ENCODE peak calls at places on chromosomes 13 and 19, in eight cellular contexts. J, B, U, S, V, Z, F and K are unnamed samples.

GRCh38 chr19:9565900-9566705 is 18.2 kb downstream of the ZNF121 start:
- DNase-seq in J (peak), B (no peak), U (peak), S (peak), V (no peak), Z (peak), F (no peak), K (no peak)

GRCh38 chr13:45055902-45056648 is 64.2 kb upstream of the GTF2F2 start:
- DNase-seq in J (peak), B (no peak), U (peak), S (no peak), V (no peak), Z (peak), F (no peak), K (peak)

GRCh38 chr19:14731200-14731599 is 41.4 kb downstream of the ZNF333 start:
- DNase-seq in J (no peak), B (no peak), U (no peak), S (no peak), V (no peak), Z (peak), F (no peak), K (no peak)

GRCh38 chr13:30847697-30848307 is 58.3 kb upstream of the MEDAG start:
- DNase-seq in J (peak), B (peak), U (peak), S (peak), V (no peak), Z (no peak), F (no peak), K (peak)

GRCh38 chr19:622666-623065 is 10.7 kb downstream of the POLRMT start:
- DNase-seq in J (no peak), B (no peak), U (no peak), S (no peak), V (no peak), Z (no peak), F (no peak), K (no peak)

GRCh38 chr13:60562081-60562764 is 165.2 kb downstream of the TDRD3 start:
- DNase-seq in J (no peak), B (no peak), U (no peak), S (no peak), V (no peak), Z (peak), F (no peak), K (peak)

GRCh38 chr19:33226550-33227241 is 1.0 kb upstream of the SLC7A10 start:
- DNase-seq in J (peak), B (no peak), U (no peak), S (no peak), V (peak), Z (no peak), F (no peak), K (no peak)

GRCh38 chr13:103002279-103002678 is 63.9 kb downstream of the SLC10A2 start:
- DNase-seq in J (no peak), B (no peak), U (no peak), S (no peak), V (no peak), Z (no peak), F (no peak), K (no peak)

GRCh38 chr19:35349614-35350521 is 2.2 kb downstream of the FFAR1 start:
- DNase-seq in J (no peak), B (no peak), U (no peak), S (no peak), V (peak), Z (no peak), F (peak), K (no peak)

GRCh38 chr19:55703790-55704215 is 28.8 kb downstream of the EPN1 start:
- DNase-seq in J (peak), B (no peak), U (peak), S (peak), V (peak), Z (no peak), F (peak), K (no peak)

GRCh38 chr19:50152578-50152977 is 10.5 kb downstream of the IZUMO2 start:
- DNase-seq in J (no peak), B (no peak), U (no peak), S (no peak), V (no peak), Z (no peak), F (no peak), K (no peak)

GRCh38 chr13:98752111-98752941 is at the start of gene SLC15A1:
- DNase-seq in J (no peak), B (no peak), U (no peak), S (no peak), V (peak), Z (no peak), F (no peak), K (no peak)

GRCh38 chr19:50416034-50416814 is 2.5 kb upstream of the SPIB start:
- DNase-seq in J (no peak), B (no peak), U (no peak), S (no peak), V (no peak), Z (no peak), F (no peak), K (no peak)

GRCh38 chr13:98999635-98999952 is 21.7 kb upstream of the DOCK9 start:
- DNase-seq in J (no peak), B (no peak), U (no peak), S (no peak), V (peak), Z (no peak), F (no peak), K (no peak)

GRCh38 chr19:371501-372160 is 27.0 kb upstream of the MIER2 start:
- DNase-seq in J (peak), B (no peak), U (no peak), S (no peak), V (peak), Z (no peak), F (no peak), K (no peak)

GRCh38 chr13:96984061-96984508 is 10.2 kb downstream of the OXGR1 start:
- DNase-seq in J (no peak), B (no peak), U (no peak), S (no peak), V (peak), Z (peak), F (no peak), K (peak)

GRCh38 chr19:2782357-2782935 is 627 bp downstream of the SGTA start:
- DNase-seq in J (peak), B (no peak), U (no peak), S (peak), V (no peak), Z (no peak), F (no peak), K (no peak)

GRCh38 chr13:60617863-60618733 is 221.1 kb downstream of the TDRD3 start:
- DNase-seq in J (peak), B (no peak), U (peak), S (peak), V (peak), Z (peak), F (no peak), K (no peak)

GRCh38 chr13:21338156-21338555 is 120.9 kb downstream of the ZDHHC20 start:
- DNase-seq in J (no peak), B (no peak), U (no peak), S (no peak), V (peak), Z (peak), F (no peak), K (no peak)

GRCh38 chr13:99821741-99822140 is 149.8 kb downstream of the ZIC5 start:
- DNase-seq in J (no peak), B (no peak), U (no peak), S (no peak), V (no peak), Z (no peak), F (no peak), K (no peak)

GRCh38 chr19:16207063-16207462 is 9.4 kb downstream of the AP1M1 start:
- DNase-seq in J (no peak), B (no peak), U (no peak), S (no peak), V (no peak), Z (no peak), F (no peak), K (no peak)

GRCh38 chr13:76307157-76307556 is 579.0 kb downstream of the KCTD12 start:
- DNase-seq in J (peak), B (no peak), U (peak), S (no peak), V (no peak), Z (no peak), F (no peak), K (no peak)

DNA sequence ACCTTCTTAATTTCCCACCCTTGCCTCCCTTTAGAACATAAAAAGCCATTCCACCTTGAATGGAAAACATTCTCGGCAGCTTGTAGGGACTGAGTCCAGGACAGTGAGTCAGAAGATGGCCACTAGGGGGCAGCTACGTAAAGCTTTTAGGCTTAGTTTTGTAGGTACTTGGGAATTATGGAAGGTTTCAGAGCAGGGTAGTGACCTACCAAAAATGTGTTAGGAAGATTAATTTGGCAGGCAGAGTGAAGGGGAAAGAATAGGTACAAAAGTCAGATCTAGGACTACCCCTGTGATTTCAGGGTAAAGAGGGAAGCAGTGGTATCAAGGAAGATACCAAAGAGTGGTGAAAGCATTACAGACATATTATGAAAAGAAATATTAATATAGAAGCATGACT is 198.4 kb downstream of the NDFIP2 start:
- DNase-seq in J (peak), B (no peak), U (peak), S (peak), V (peak), Z (peak), F (peak), K (peak)
- TF ChIP-seq CTCF in J (peak), B (peak), U (peak), S (peak), V (peak), Z (peak), F (peak), K (peak)

GRCh38 chr19:13055213-13056051 is 47.2 kb downstream of the LYL1 start:
- DNase-seq in J (peak), B (peak), U (peak), S (no peak), V (peak), Z (peak), F (no peak), K (no peak)
- TF ChIP-seq CTCF in J (no peak), B (no peak), U (no peak), S (no peak), V (no peak), Z (peak), F (no peak), K (peak)

GRCh38 chr19:42634409-42635232 is 39.9 kb upstream of the CEACAM8 start:
- DNase-seq in J (peak), B (no peak), U (no peak), S (peak), V (peak), Z (peak), F (no peak), K (no peak)
- TF ChIP-seq CTCF in J (peak), B (no peak), U (peak), S (peak), V (peak), Z (peak), F (peak), K (peak)

DNA sequence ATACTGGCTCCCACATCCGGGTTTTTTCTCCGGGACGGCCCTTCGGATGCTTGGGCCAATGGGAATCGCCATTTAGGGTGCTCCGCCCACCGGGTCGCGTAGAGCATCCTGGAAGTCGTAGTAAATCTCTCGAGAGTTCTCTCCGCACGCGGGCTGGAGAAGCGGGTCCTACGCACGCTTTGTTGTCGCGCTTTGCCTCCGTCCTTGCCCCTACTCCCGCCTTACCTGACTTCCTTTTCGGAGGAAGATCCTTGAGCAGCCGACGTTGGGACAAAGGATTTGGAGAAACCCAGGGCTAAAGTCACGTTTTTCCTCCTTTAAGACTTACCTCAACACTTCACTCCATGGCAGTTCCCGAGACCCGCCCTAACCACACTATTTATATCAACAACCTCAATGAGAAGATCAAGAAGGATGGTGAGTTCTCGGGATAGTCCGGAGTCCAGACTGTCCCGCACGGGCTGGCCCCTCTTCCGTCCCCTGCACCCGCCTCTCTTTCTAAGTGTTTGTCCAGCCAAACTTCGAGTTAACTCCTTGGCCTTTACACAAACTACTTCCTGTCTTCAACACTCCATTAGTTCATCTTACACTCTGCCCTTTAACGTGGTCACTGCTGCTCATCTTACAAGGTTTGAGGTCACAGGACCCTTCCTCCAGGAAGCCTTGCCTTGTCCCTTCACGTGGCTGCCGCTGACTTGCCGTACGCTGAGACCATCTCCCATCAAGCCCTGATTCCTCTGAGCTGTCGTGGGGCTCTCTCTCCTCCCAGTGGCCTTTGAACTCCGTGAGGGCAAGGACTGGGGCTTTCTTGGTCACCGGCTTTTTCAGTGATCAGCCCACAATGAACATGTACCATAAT is at the start of gene SNRPA:
- DNase-seq in J (peak), B (peak), U (peak), S (peak), V (peak), Z (peak), F (peak), K (peak)
- TF ChIP-seq CTCF in J (no peak), B (no peak), U (no peak), S (no peak), V (no peak), Z (no peak), F (no peak), K (no peak)

GRCh38 chr13:110092869-110093268 is 214.1 kb downstream of the COL4A1 start:
- DNase-seq in J (no peak), B (no peak), U (no peak), S (no peak), V (no peak), Z (no peak), F (no peak), K (no peak)
- TF ChIP-seq CTCF in J (no peak), B (no peak), U (no peak), S (no peak), V (no peak), Z (no peak), F (no peak), K (no peak)